ENCODE peak calls at places on chromosomes 1 and 21, in four cellular contexts. E, O, S and V are unnamed samples.

GRCh38 chr1:182889997-182890396 is 50.9 kb downstream of the DHX9 start:
- DNase-seq in E (no peak), O (no peak), S (no peak), V (no peak)

GRCh38 chr1:153985341-153985912 is 712 bp downstream of the RAB13 start:
- DNase-seq in E (peak; percentile 60), O (no peak), S (no peak), V (peak; percentile 57)

GRCh38 chr21:45476582-45476981 is 65.7 kb downstream of the SLC19A1 start:
- DNase-seq in E (no peak), O (no peak), S (no peak), V (no peak)

GRCh38 chr1:93964777-93965200 is 55.6 kb upstream of the GCLM start:
- DNase-seq in E (no peak), O (peak; percentile 8), S (peak; percentile 90), V (no peak)

GRCh38 chr1:118013938-118014337 is 84.4 kb downstream of the WDR3 start:
- DNase-seq in E (no peak), O (no peak), S (no peak), V (no peak)

GRCh38 chr1:64343105-64343960 is 126.6 kb upstream of the CACHD1 start:
- DNase-seq in E (no peak), O (no peak), S (no peak), V (no peak)

GRCh38 chr1:153711006-153711405 is 16.8 kb upstream of the INTS3 start:
- DNase-seq in E (no peak), O (no peak), S (no peak), V (no peak)

GRCh38 chr21:46168238-46168637 is 12.9 kb upstream of the FTCD start:
- DNase-seq in E (no peak), O (no peak), S (no peak), V (no peak)

GRCh38 chr21:42737969-42738590 is 84.7 kb downstream of the PDE9A start:
- DNase-seq in E (no peak), O (no peak), S (peak; percentile 89), V (no peak)

GRCh38 chr1:2213576-2214505 is 14.3 kb upstream of the SKI start:
- DNase-seq in E (no peak), O (no peak), S (no peak), V (no peak)

GRCh38 chr1:45643978-45644377 is 20.1 kb upstream of the CCDC17 start:
- DNase-seq in E (no peak), O (no peak), S (peak; percentile 63), V (no peak)
- TF ChIP-seq KDM1A in E (no peak), O (no peak), S (no peak), V (no peak)

GRCh38 chr1:66760506-66760905 is 8.2 kb downstream of the DYNLT5 start:
- DNase-seq in E (no peak), O (no peak), S (no peak), V (no peak)

GRCh38 chr1:66768935-66769334 is 16.7 kb downstream of the DYNLT5 start:
- DNase-seq in E (no peak), O (no peak), S (no peak), V (no peak)

GRCh38 chr1:66761273-66761672 is 9.0 kb downstream of the DYNLT5 start:
- DNase-seq in E (no peak), O (no peak), S (no peak), V (no peak)

GRCh38 chr1:66767590-66767989 is 15.3 kb downstream of the DYNLT5 start:
- DNase-seq in E (no peak), O (no peak), S (no peak), V (no peak)

DNA sequence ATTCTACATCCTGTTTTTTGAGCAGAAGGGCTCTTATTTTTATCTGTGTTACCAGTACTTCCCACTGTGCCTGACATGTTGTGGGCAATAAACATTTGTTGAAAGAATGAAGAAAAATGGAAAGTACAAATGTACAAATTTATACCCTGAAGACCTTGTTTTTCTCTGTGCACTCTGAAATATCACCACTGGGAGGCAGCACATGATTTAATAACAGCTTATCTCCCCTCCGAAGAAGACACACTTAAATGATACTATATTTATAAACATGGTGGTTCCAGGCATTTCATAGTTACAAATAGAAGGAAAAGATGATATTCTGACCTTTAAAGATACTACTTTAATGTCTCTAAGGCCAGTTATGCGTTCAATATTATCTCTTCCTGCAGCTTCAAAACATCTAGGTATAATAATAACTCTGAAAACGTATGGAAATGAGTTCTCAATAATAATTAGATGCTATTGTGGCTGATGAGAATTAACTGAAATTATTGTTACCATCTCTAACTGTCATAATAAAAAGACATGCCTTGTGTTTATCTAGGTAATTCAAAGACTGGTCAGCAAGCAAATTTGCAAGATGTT is 12.8 kb downstream of the DYNLT5 start:
- DNase-seq in E (peak; percentile 44), O (no peak), S (peak; percentile 24), V (peak; percentile 49)
- TF ChIP-seq ZNF274 in E (no peak), O (no peak), S (no peak), V (no peak)

GRCh38 chr1:177847843-177848242 is 122.0 kb downstream of the SEC16B start:
- DNase-seq in E (no peak), O (no peak), S (no peak), V (no peak)

GRCh38 chr1:177849130-177849529 is 120.7 kb downstream of the SEC16B start:
- DNase-seq in E (no peak), O (no peak), S (no peak), V (no peak)

GRCh38 chr1:177849588-177849987 is 120.3 kb downstream of the SEC16B start:
- DNase-seq in E (no peak), O (no peak), S (no peak), V (no peak)

GRCh38 chr1:177848577-177848976 is 121.3 kb downstream of the SEC16B start:
- DNase-seq in E (no peak), O (no peak), S (no peak), V (no peak)
- TF ChIP-seq KDM1A in E (no peak), O (no peak), S (no peak), V (no peak)

GRCh38 chr1:55195523-55196233 is 19.5 kb downstream of the USP24 start:
- DNase-seq in E (no peak), O (no peak), S (no peak), V (no peak)
- TF ChIP-seq ZNF274 in E (no peak), O (no peak), S (no peak), V (no peak)

GRCh38 chr1:19559641-19560040 is 74.3 kb upstream of the CAPZB start:
- DNase-seq in E (no peak), O (no peak), S (no peak), V (no peak)
- TF ChIP-seq KDM1A in E (no peak), O (no peak), S (no peak), V (no peak)

GRCh38 chr1:3292868-3293562 is 161.4 kb upstream of the ARHGEF16 start:
- DNase-seq in E (no peak), O (no peak), S (peak; percentile 92), V (no peak)

GRCh38 chr1:3293563-3294080 is 160.8 kb upstream of the ARHGEF16 start:
- DNase-seq in E (no peak), O (no peak), S (no peak), V (no peak)

GRCh38 chr1:3295846-3296245 is 158.6 kb upstream of the ARHGEF16 start:
- DNase-seq in E (no peak), O (no peak), S (no peak), V (no peak)

GRCh38 chr1:3296326-3296725 is 158.1 kb upstream of the ARHGEF16 start:
- DNase-seq in E (no peak), O (no peak), S (no peak), V (no peak)

DNA sequence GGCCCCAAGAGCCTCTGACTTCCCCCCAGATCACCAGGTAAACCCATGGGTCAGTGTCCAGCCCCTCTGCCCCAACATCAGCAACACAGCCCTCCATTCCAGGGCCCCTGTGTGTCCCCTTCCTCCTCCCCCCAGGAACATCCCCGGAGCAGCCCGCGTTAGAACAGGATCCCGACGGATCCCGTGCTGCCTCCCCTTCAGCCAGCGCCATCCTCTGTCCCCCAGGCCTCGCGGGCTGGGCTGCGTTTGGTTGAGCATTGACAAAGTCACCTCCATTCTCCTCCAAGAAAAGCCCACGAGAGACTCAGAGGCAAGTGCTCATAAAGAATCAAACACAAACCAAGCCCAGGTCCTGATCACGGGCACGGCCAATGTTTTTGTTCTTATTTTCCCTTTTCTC is 160.0 kb upstream of the ARHGEF16 start:
- DNase-seq in E (no peak), O (no peak), S (no peak), V (no peak)
- TF ChIP-seq ZNF274 in E (no peak), O (no peak), S (no peak), V (no peak)

GRCh38 chr1:199931666-199932377 is 95.7 kb upstream of the NR5A2 start:
- DNase-seq in E (no peak), O (no peak), S (peak; percentile 30), V (no peak)
- TF ChIP-seq KDM1A in E (no peak), O (no peak), S (no peak), V (no peak)

DNA sequence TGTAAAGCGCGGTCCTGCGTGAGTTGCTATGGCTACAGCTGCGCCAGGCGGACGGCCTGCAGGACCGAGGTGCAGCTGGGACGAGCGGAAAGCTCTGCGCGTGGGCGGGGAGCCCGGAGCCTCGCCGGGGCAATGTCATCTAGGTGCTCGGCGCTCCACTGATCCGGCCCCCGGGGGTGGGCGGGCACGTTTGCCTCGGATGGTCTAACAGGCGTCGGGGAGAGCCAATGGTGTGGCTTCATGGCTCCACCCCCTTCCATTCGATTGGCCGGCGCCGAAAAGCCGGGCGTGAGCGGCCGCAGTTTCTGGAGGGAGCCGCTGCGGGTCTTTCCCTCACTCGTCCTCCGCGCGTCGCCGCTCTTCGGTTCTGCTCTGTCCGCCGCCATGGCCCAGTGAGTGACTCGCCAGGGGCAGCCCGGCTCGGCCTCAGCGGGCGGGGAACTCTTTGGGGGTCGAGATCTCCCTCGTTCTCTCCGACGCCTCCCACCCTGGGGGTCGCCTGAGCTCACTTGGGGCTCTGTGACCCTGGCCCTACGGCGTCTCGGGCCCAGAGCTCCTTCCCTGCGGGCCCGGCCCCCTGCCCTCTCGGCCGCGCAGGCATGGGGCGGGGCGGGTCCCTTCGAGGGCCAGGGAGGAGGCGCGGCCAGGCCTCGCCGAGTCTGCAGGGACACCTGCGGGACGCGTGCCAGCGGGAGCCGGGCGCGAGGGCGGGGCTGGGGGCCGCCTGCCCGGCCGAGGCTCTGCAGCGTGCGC is at the start of gene PGD:
- DNase-seq in E (peak; percentile 100), O (peak; percentile 89), S (peak; percentile 95), V (peak; percentile 87)
- TF ChIP-seq ZNF274 in E (no peak), O (no peak), S (no peak), V (no peak)

GRCh38 chr21:34548782-34549376 is 36.9 kb upstream of the KCNE1 start:
- DNase-seq in E (no peak), O (no peak), S (no peak), V (no peak)
- TF ChIP-seq KDM1A in E (no peak), O (no peak), S (no peak), V (no peak)